ENCODE peak calls at places on chromosomes 13 and 19, in nine cellular contexts. G, R, Y, B, P, C, V, D and Z are unnamed samples.

GRCh38 chr13:33849211-33849610 is 31.3 kb downstream of the RFC3 start:
- DNase-seq in G (no peak), V (no peak), C (no peak), R (no peak), P (no peak), D (no peak), Y (no peak), B (no peak), Z (no peak)

GRCh38 chr13:29260684-29261083 is 334.8 kb downstream of the SLC7A1 start:
- DNase-seq in D (no peak), R (no peak), C (peak), B (no peak), Y (no peak), P (no peak), V (no peak), G (no peak), Z (no peak)

GRCh38 chr13:47546963-47547345 is 454.1 kb downstream of the SUCLA2 start:
- DNase-seq in G (no peak), Y (no peak), R (no peak), V (no peak), P (no peak), B (no peak), C (no peak), D (no peak), Z (no peak)

GRCh38 chr13:106810069-106810468 is 242.1 kb upstream of the ARGLU1 start:
- DNase-seq in P (no peak), Y (no peak), C (no peak), G (no peak), V (no peak), B (no peak), R (no peak), D (no peak), Z (no peak)

GRCh38 chr13:39895254-39895653 is 239.8 kb downstream of the COG6 start:
- DNase-seq in V (no peak), P (no peak), B (no peak), C (peak), Y (no peak), G (no peak), R (no peak), D (no peak), Z (no peak)

GRCh38 chr19:2274937-2275535 is 6.9 kb downstream of the PEAK3 start:
- DNase-seq in C (peak), R (peak), D (peak), V (peak), Y (no peak), G (peak), P (peak), B (peak), Z (peak)

GRCh38 chr19:32397736-32398135 is 7.8 kb upstream of the DPY19L3 start:
- DNase-seq in V (peak), C (peak), P (peak), G (peak), B (no peak), D (no peak), Y (no peak), R (no peak), Z (no peak)

GRCh38 chr13:79289557-79289956 is 116.5 kb downstream of the RBM26 start:
- DNase-seq in P (no peak), G (no peak), B (no peak), V (no peak), Y (no peak), C (no peak), D (no peak), R (no peak), Z (no peak)

GRCh38 chr13:39451860-39452301 is 151.1 kb downstream of the LHFPL6 start:
- DNase-seq in D (no peak), P (peak), B (no peak), Y (no peak), R (no peak), G (no peak), V (no peak), C (peak), Z (no peak)

GRCh38 chr19:41083516-41083915 is 4.7 kb upstream of the CYP2A13 start:
- DNase-seq in C (no peak), G (peak), Y (no peak), D (no peak), R (no peak), V (no peak), B (no peak), P (no peak), Z (no peak)

GRCh38 chr19:805161-805561 is 7.9 kb downstream of the PTBP1 start:
- DNase-seq in R (no peak), D (no peak), G (no peak), B (no peak), C (no peak), Y (no peak), V (no peak), P (no peak), Z (no peak)

GRCh38 chr13:64417609-64418008 is 2812.5 kb downstream of the PCDH9 start:
- DNase-seq in Y (no peak), P (no peak), D (no peak), V (no peak), C (no peak), B (no peak), R (no peak), G (no peak), Z (no peak)

GRCh38 chr19:32539240-32539916 is 41.6 kb upstream of the PDCD5 start:
- DNase-seq in B (no peak), G (no peak), V (peak), D (no peak), R (no peak), C (no peak), Y (no peak), P (no peak), Z (peak)

GRCh38 chr19:50531171-50531612 is 17.5 kb upstream of the ASPDH start:
- DNase-seq in B (no peak), Y (no peak), V (no peak), G (no peak), C (no peak), P (no peak), R (no peak), D (no peak), Z (no peak)

GRCh38 chr19:3336680-3337523 is 29.5 kb upstream of the NFIC start:
- DNase-seq in P (peak), C (peak), Y (no peak), D (no peak), R (peak), V (peak), G (peak), B (no peak), Z (peak)

GRCh38 chr13:75566658-75567057 is 17.1 kb downstream of the UCHL3 start:
- DNase-seq in R (no peak), V (peak), Y (no peak), P (peak), G (peak), C (peak), B (no peak), D (no peak), Z (no peak)
- TF ChIP-seq CTCF in R (peak), V (peak), Y (peak), P (peak), G (peak), C (peak), B (peak), D (peak), Z (no peak)

DNA sequence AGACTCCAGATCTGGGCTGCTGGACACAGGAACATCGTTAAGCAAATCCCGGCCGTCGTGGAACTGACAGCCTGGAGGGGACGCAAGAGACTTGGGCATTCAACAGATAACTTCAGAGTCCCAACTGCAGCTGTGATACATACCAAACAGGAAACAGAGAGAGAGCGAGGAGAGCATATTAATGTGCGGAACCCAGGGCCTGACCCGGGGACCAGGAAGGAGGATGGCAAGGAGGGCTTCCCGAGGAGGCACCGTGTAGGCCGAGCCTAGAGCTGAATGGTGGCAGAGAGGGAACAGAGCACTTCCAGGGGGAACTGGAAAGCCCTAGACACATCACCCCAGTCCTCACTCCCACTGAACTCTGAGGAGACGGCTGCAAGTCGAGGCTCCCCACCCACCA is 68.1 kb downstream of the SIPA1L3 start:
- DNase-seq in Y (no peak), V (no peak), R (no peak), P (no peak), C (no peak), G (no peak), B (no peak), D (no peak), Z (no peak)
- TF ChIP-seq CTCF in Y (no peak), V (no peak), R (peak), P (no peak), C (no peak), G (no peak), B (no peak), D (no peak), Z (no peak)

GRCh38 chr19:17718467-17718987 is 753 bp upstream of the MAP1S start:
- DNase-seq in G (no peak), Y (no peak), B (no peak), D (no peak), P (no peak), R (no peak), V (no peak), C (no peak), Z (no peak)

GRCh38 chr19:17718988-17719711 is at the start of gene MAP1S:
- DNase-seq in C (peak), B (peak), V (peak), D (peak), G (peak), P (peak), R (peak), Y (no peak), Z (peak)

GRCh38 chr19:17720487-17720839 is 1.2 kb downstream of the MAP1S start:
- DNase-seq in C (no peak), R (peak), V (no peak), P (no peak), D (no peak), B (no peak), Y (no peak), G (no peak), Z (no peak)

GRCh38 chr19:17719730-17720486 is 628 bp downstream of the MAP1S start:
- DNase-seq in G (no peak), B (no peak), P (no peak), C (no peak), Y (no peak), D (no peak), R (peak), V (no peak), Z (no peak)

DNA sequence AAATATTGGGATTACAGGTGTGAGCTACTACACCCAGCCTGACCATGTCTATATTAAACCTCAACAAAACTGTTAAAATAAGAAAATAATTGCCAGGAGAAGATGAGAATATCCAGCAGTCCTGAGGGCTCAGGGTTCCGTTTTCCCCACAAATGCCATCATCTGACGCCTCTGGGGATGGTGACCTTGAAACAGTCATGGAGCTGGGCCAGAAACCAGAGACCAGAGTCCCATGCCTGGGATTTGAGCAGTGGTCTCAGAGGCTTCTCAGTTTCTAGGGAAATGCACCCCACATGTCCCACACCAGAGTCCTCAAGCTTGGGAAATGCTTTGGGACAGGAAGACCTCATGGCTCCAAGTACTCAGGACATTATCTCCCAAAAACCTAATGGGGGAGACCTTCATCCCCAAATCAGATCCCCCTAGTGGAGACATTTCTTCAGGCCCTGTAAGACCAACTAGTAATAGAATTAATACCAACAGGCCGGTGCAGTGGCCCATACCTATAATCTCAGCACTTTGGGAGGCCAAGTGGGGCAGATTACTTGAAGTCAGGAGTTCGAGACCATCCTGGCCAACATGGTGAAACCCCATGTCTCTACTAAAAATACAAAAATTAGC is 2.9 kb upstream of the MAP1S start:
- DNase-seq in R (no peak), Y (no peak), D (no peak), P (no peak), V (peak), G (no peak), C (no peak), B (no peak), Z (no peak)
- TF ChIP-seq CTCF in R (no peak), Y (peak), D (peak), P (no peak), V (no peak), G (no peak), C (peak), B (peak), Z (no peak)

GRCh38 chr13:109228211-109228610 is 558.2 kb downstream of the IRS2 start:
- DNase-seq in C (no peak), B (no peak), V (no peak), G (no peak), D (no peak), P (no peak), R (no peak), Y (no peak), Z (no peak)
- TF ChIP-seq CTCF in C (no peak), B (no peak), V (no peak), G (no peak), D (no peak), P (no peak), R (no peak), Y (no peak), Z (no peak)

DNA sequence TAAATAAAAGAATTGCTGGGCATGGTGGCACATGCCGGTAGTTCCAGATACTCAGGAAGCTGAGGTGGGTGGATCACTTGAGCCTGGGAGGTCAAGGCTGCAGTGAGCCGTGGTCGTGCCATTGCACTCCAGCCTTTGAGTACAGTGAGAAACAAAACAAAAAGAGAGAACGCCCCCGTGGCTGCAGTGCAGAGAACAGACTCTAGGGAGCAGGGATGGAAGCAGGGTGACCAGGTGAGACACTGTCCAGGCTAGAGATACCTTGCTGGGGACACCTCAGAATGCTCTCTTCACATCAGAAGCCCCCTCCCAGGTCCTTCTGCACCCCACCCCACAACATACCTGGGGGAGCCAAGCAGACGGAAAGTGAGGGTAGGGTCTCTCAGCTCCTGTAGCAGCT is 24.8 kb downstream of the MAP4K1 start:
- DNase-seq in R (no peak), P (no peak), B (no peak), C (no peak), V (no peak), D (no peak), Y (no peak), G (no peak), Z (no peak)
- TF ChIP-seq CTCF in R (no peak), P (no peak), B (no peak), C (no peak), V (no peak), D (peak), Y (no peak), G (no peak), Z (no peak)

DNA sequence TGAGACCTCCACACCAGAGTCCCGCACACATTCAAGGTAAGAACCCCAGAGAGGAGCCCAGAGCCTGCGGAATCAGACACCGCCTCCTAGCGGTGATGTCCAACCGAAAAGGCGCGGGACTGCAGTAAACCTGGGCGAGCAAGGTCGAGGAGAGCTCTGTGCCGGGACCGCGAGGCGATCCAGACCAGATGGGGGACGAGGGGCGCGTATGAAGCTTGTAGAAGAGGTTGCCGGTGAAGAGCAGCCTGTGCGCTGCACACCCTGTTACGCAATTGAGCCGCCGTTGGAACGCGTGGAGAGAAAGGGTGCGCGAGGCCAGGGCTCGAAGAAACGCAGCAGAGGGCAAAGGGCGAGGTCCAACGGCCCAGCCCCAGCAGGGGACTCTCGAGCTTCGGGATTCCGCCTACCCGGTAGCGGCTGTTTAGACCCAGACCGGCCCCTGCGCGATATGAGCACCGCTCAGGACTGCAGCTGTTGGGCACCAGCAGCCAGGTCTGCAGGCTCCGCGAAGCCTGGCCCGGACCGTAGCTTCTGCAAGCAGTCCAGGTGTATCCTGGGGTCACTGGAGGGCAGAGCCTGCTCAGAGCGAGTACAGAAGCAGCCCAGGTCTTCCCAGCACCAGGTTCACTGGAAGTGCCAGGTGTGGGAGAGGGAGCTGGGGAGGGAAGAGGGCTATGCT is 65.9 kb upstream of the ZNF599 start:
- DNase-seq in G (peak), D (peak), C (peak), P (no peak), R (no peak), Y (no peak), V (peak), B (no peak), Z (no peak)
- TF ChIP-seq CTCF in G (peak), D (peak), C (peak), P (no peak), R (peak), Y (peak), V (peak), B (no peak), Z (no peak)